ENCODE peak calls at places on chromosomes 2 and 18, in eight cellular contexts. A is endodermal cell; K is activated T-cell treated with anti-CD3 and anti-CD28 coated beads for 48 hours; U is CD8-positive, alpha-beta T cell; H is amygdala; I is cardiac muscle cell; O is NCI-H226; C is left lobe of liver. G is an unnamed sample.

GRCh38 chr2:212842544-212843185 is 304.1 kb upstream of the ERBB4 start:
- DNase-seq in I (peak; percentile 38), A (no peak), U (no peak), K (no peak), C (no peak), H (no peak), O (peak; percentile 77), G (no peak)

GRCh38 chr2:29097569-29097968 is 17.6 kb upstream of the CLIP4 start:
- DNase-seq in H (no peak), O (no peak), U (no peak), C (no peak), I (no peak), K (no peak), A (no peak), G (no peak)

GRCh38 chr2:119290859-119291587 is 67.4 kb downstream of the STEAP3 start:
- DNase-seq in A (peak; percentile 98), H (peak; percentile 44), K (peak; percentile 46), U (peak; percentile 53), I (peak; percentile 27), C (peak; percentile 75), O (no peak), G (peak; percentile 94)

GRCh38 chr2:42556351-42556890 is 12.0 kb upstream of the MTA3 start:
- DNase-seq in C (no peak), I (no peak), A (no peak), U (no peak), H (no peak), K (no peak), O (no peak), G (no peak)

GRCh38 chr2:201396595-201396994 is 39.5 kb upstream of the FLACC1 start:
- DNase-seq in U (no peak), O (peak; percentile 50), K (no peak), H (no peak), C (no peak), I (no peak), A (no peak), G (no peak)

GRCh38 chr2:55810621-55811020 is 113.0 kb downstream of the EFEMP1 start:
- DNase-seq in H (no peak), I (peak; percentile 38), K (no peak), C (no peak), O (no peak), U (no peak), A (no peak), G (no peak)

GRCh38 chr2:100641115-100641415 is 78.3 kb downstream of the PDCL3 start:
- DNase-seq in K (no peak), H (no peak), I (no peak), O (no peak), C (no peak), A (no peak), U (no peak), G (no peak)

GRCh38 chr2:83782122-83782521 is 677.0 kb downstream of the SUCLG1 start:
- DNase-seq in A (no peak), I (no peak), C (no peak), K (no peak), U (no peak), O (no peak), H (no peak), G (no peak)

GRCh38 chr18:31508781-31509180 is 10.8 kb downstream of the DSG2 start:
- DNase-seq in A (no peak), C (no peak), K (no peak), H (no peak), I (no peak), O (peak; percentile 27), U (no peak), G (no peak)

GRCh38 chr2:36376319-36376765 is 20.8 kb downstream of the CRIM1 start:
- DNase-seq in H (peak; percentile 28), O (peak; percentile 61), I (peak; percentile 71), K (no peak), C (peak; percentile 49), A (no peak), U (no peak), G (no peak)

GRCh38 chr2:29587791-29588190 is 333.6 kb downstream of the ALK start:
- DNase-seq in I (no peak), U (no peak), K (no peak), C (no peak), H (no peak), O (no peak), A (no peak), G (no peak)

GRCh38 chr2:51103205-51103604 is 71.3 kb upstream of the NRXN1 start:
- DNase-seq in A (peak; percentile 79), O (no peak), U (no peak), I (peak; percentile 22), C (no peak), K (no peak), H (no peak), G (peak; percentile 67)

GRCh38 chr18:37539236-37539635 is 26.4 kb downstream of the CELF4 start:
- DNase-seq in A (no peak), I (no peak), C (no peak), H (no peak), U (no peak), K (no peak), O (no peak), G (no peak)

GRCh38 chr2:96815326-96816126 is 542 bp upstream of the CNNM3 start:
- DNase-seq in U (peak; percentile 21), O (peak; percentile 34), A (peak; percentile 63), K (no peak), C (no peak), I (peak; percentile 65), H (no peak), G (no peak)

GRCh38 chr2:231928481-231928880 is 2.3 kb upstream of the NPPC start:
- DNase-seq in C (peak; percentile 37), A (peak; percentile 73), O (no peak), I (no peak), H (no peak), K (no peak), U (no peak), G (no peak)

GRCh38 chr2:97935719-97936161 is 60.0 kb downstream of the TMEM131 start:
- DNase-seq in U (no peak), O (peak; percentile 40), I (peak; percentile 85), K (no peak), A (peak; percentile 78), C (no peak), H (no peak), G (no peak)

GRCh38 chr18:62420151-62420512 is 95.0 kb downstream of the TNFRSF11A start:
- DNase-seq in A (no peak), C (peak; percentile 57), I (peak; percentile 48), O (peak; percentile 39), U (no peak), H (no peak), K (no peak), G (no peak)

GRCh38 chr2:105775809-105776559 is 31.3 kb downstream of the NCK2 start:
- DNase-seq in C (no peak), I (no peak), U (no peak), O (no peak), K (no peak), A (no peak), H (no peak), G (no peak)

GRCh38 chr2:76283355-76283754 is 572.6 kb upstream of the GCFC2 start:
- DNase-seq in C (no peak), K (no peak), U (no peak), H (no peak), O (no peak), I (no peak), A (no peak), G (no peak)

GRCh38 chr2:99085400-99085799 is 56.1 kb upstream of the C2orf15 start:
- DNase-seq in K (no peak), A (peak; percentile 60), H (no peak), C (no peak), O (no peak), U (peak; percentile 2), I (peak; percentile 13), G (peak; percentile 31)

GRCh38 chr18:22557160-22557941 is 139.6 kb upstream of the CTAGE1 start:
- DNase-seq in O (peak; percentile 67), C (no peak), A (no peak), U (no peak), K (no peak), H (no peak), I (peak; percentile 77), G (no peak)

GRCh38 chr2:11411768-11412448 is 54.1 kb downstream of the E2F6 start:
- DNase-seq in C (no peak), H (no peak), O (peak; percentile 16), U (no peak), A (peak; percentile 81), K (no peak), I (peak; percentile 73), G (peak; percentile 46)

GRCh38 chr2:41167014-41167413 is 715.1 kb upstream of the SLC8A1 start:
- DNase-seq in A (peak; percentile 60), H (no peak), O (no peak), C (no peak), K (no peak), U (no peak), I (no peak), G (peak; percentile 29)

GRCh38 chr2:88087763-88088162 is 20.1 kb downstream of the SMYD1 start:
- DNase-seq in I (no peak), A (no peak), O (no peak), U (no peak), H (no peak), C (no peak), K (no peak), G (no peak)

GRCh38 chr2:45169339-45170190 is 160.3 kb upstream of the SIX2 start:
- DNase-seq in H (no peak), O (peak; percentile 9), U (no peak), A (peak; percentile 84), I (peak; percentile 52), K (no peak), C (no peak), G (peak; percentile 64)

GRCh38 chr2:96887419-96888081 is 17.7 kb upstream of the SEMA4C start:
- DNase-seq in U (no peak), I (no peak), O (no peak), A (no peak), C (no peak), K (no peak), H (no peak), G (no peak)

GRCh38 chr2:30265441-30266015 is 34.2 kb downstream of the LBH start:
- DNase-seq in C (peak; percentile 3), O (peak; percentile 24), K (no peak), U (no peak), A (no peak), I (peak; percentile 63), H (no peak), G (no peak)

GRCh38 chr2:125106710-125107109 is 1081.6 kb downstream of the CNTNAP5 start:
- DNase-seq in I (no peak), C (no peak), H (no peak), K (no peak), O (no peak), A (no peak), U (no peak), G (no peak)

GRCh38 chr2:73268831-73269685 is 15.2 kb downstream of the FBXO41 start:
- DNase-seq in C (no peak), A (peak; percentile 91), H (no peak), K (peak; percentile 62), O (no peak), I (peak; percentile 32), U (peak; percentile 66), G (peak; percentile 88)

GRCh38 chr2:28980368-28981015 is 606 bp upstream of the TOGARAM2 start:
- DNase-seq in U (no peak), C (no peak), H (no peak), K (no peak), A (no peak), O (no peak), I (no peak), G (no peak)

GRCh38 chr2:108314586-108315296 is 26.0 kb downstream of the SULT1C2 start:
- DNase-seq in H (no peak), A (no peak), I (no peak), K (no peak), C (no peak), O (no peak), U (no peak), G (no peak)

GRCh38 chr2:11558206-11558886 is 24.5 kb downstream of the GREB1 start:
- DNase-seq in H (no peak), C (no peak), U (no peak), I (no peak), O (no peak), A (peak; percentile 49), K (no peak), G (no peak)

GRCh38 chr2:28751956-28752607 is 452 bp downstream of the PPP1CB start:
- DNase-seq in C (no peak), I (peak; percentile 14), O (no peak), A (no peak), K (peak; percentile 22), U (peak; percentile 29), H (peak; percentile 36), G (no peak)

GRCh38 chr2:60555066-60555793 is 1.8 kb upstream of the BCL11A start:
- DNase-seq in H (no peak), K (no peak), A (peak; percentile 85), C (peak; percentile 51), I (peak; percentile 79), O (peak; percentile 12), U (no peak), G (peak; percentile 66)